ENCODE peak calls at places on chromosomes 16 and 17, in eight cellular contexts. J is testis, C is GM23248, D is aorta, I is ovary, T is psoas muscle, U is uterus, F is IMR-90. O is an unnamed sample. For H3K4me1, the result is how much of the 10 kb centered on the place peaks cover.

GRCh38 chr17:42629420-42630009 is 20.0 kb downstream of the TUBG1 start:
- DNase-seq in J (no peak), C (no peak), U (no peak), I (no peak), D (no peak), T (no peak), F (no peak), O (no peak)

GRCh38 chr17:68777243-68777855 is 176.2 kb upstream of the FAM20A start:
- DNase-seq in U (peak), T (peak), C (peak), F (peak), J (peak), D (peak), I (no peak), O (peak)

GRCh38 chr17:13199425-13199824 is 181.6 kb upstream of the ELAC2 start:
- DNase-seq in J (no peak), U (no peak), I (no peak), F (no peak), C (no peak), D (no peak), T (no peak), O (no peak)

GRCh38 chr17:83103200-83103937 is 24.0 kb downstream of the METRNL start:
- DNase-seq in J (peak), U (no peak), I (peak), C (peak), T (no peak), D (peak), F (peak), O (peak)

GRCh38 chr16:47142469-47143328 is 1.0 kb downstream of the NETO2 start:
- DNase-seq in C (peak), T (peak), D (peak), U (no peak), J (peak), F (peak), I (peak), O (peak)

GRCh38 chr17:71412803-71413202 is 708.0 kb upstream of the SOX9 start:
- DNase-seq in T (no peak), I (no peak), D (no peak), C (peak), F (peak), J (no peak), U (no peak), O (peak)

GRCh38 chr17:40024901-40025300 is 9.7 kb downstream of the CSF3 start:
- DNase-seq in C (peak), T (no peak), D (no peak), U (no peak), I (no peak), J (no peak), F (no peak), O (no peak)

GRCh38 chr17:39410279-39410678 is 8.9 kb upstream of the FBXL20 start:
- DNase-seq in C (no peak), F (no peak), I (no peak), U (no peak), T (no peak), J (no peak), D (no peak), O (no peak)

GRCh38 chr16:290015-290680 is 7.2 kb downstream of the PDIA2 start:
- DNase-seq in C (no peak), T (no peak), D (no peak), U (no peak), F (no peak), I (no peak), J (no peak), O (no peak)

GRCh38 chr17:58302919-58303551 is 22.3 kb upstream of the MPO start:
- DNase-seq in C (no peak), T (no peak), J (no peak), D (no peak), F (no peak), I (no peak), U (peak), O (no peak)

GRCh38 chr17:8606415-8606814 is 24.1 kb downstream of the MYH10 start:
- DNase-seq in I (no peak), J (no peak), U (no peak), C (peak), D (no peak), F (no peak), T (no peak), O (peak)

GRCh38 chr17:10360578-10360977 is 12.2 kb downstream of the MYH13 start:
- DNase-seq in U (no peak), F (peak), I (no peak), J (no peak), C (peak), T (no peak), D (no peak), O (no peak)

GRCh38 chr16:57677622-57678369 is 9.7 kb downstream of the ADGRG3 start:
- DNase-seq in T (no peak), J (no peak), D (no peak), C (no peak), U (no peak), F (no peak), I (no peak), O (no peak)

GRCh38 chr17:74150428-74151025 is 53.0 kb upstream of the RPL38 start:
- DNase-seq in C (no peak), U (no peak), D (no peak), I (no peak), T (no peak), J (no peak), F (no peak), O (no peak)

GRCh38 chr16:28062261-28063046 is 1.1 kb downstream of the GSG1L start:
- DNase-seq in U (no peak), J (no peak), T (no peak), D (no peak), C (no peak), I (no peak), F (no peak), O (no peak)

GRCh38 chr16:30633526-30633925 is 17.2 kb upstream of the PRR14 start:
- DNase-seq in U (no peak), D (no peak), C (no peak), F (no peak), T (no peak), J (no peak), I (no peak), O (no peak)

GRCh38 chr16:528111-529011 is 849 bp downstream of the CAPN15 start:
- DNase-seq in T (no peak), D (no peak), J (no peak), C (peak), I (peak), U (peak), F (peak), O (peak)

GRCh38 chr17:78609198-78609597 is 32.0 kb upstream of the DNAH17 start:
- DNase-seq in I (no peak), T (peak), C (no peak), F (no peak), J (no peak), U (no peak), D (peak), O (no peak)

GRCh38 chr17:3750926-3751325 is 27.2 kb downstream of the HASPIN start:
- DNase-seq in U (no peak), C (no peak), J (no peak), F (no peak), T (no peak), I (no peak), D (no peak), O (no peak)

GRCh38 chr16:59060212-59060611 is 326.1 kb upstream of the GOT2 start:
- DNase-seq in C (peak), I (no peak), J (no peak), F (peak), U (no peak), T (no peak), D (no peak), O (peak)

GRCh38 chr17:40695874-40696472 is 7.6 kb downstream of the KRT24 start:
- DNase-seq in T (no peak), U (no peak), I (no peak), J (no peak), D (no peak), C (no peak), F (no peak), O (no peak)

GRCh38 chr16:1913327-1914083 is 4.7 kb downstream of the HS3ST6 start:
- DNase-seq in F (no peak), T (no peak), I (no peak), U (no peak), J (no peak), D (no peak), C (no peak), O (no peak)

GRCh38 chr16:57570301-57571070 is 28.0 kb downstream of the ADGRG5 start:
- DNase-seq in F (no peak), D (no peak), U (no peak), T (no peak), C (no peak), J (no peak), I (no peak), O (no peak)

GRCh38 chr17:19770985-19771710 is 23.1 kb upstream of the ALDH3A1 start:
- DNase-seq in I (no peak), C (no peak), J (no peak), U (no peak), D (no peak), T (no peak), F (no peak), O (no peak)

GRCh38 chr17:38560503-38561318 is 45.0 kb downstream of the SRCIN1 start:
- DNase-seq in C (peak), F (peak), T (no peak), U (no peak), J (no peak), D (no peak), I (no peak), O (peak)

GRCh38 chr17:20896153-20896649 is 146.6 kb downstream of the USP22 start:
- DNase-seq in U (peak), D (peak), T (no peak), F (peak), I (peak), J (peak), C (peak), O (no peak)

GRCh38 chr17:9928601-9929341 is 23.7 kb upstream of the RCVRN start:
- DNase-seq in D (no peak), U (peak), I (no peak), J (no peak), F (peak), T (no peak), C (peak), O (peak)

GRCh38 chr17:29577778-29578211 is 9.3 kb downstream of the TP53I13 start:
- DNase-seq in T (peak), U (peak), C (peak), F (peak), D (peak), J (no peak), I (peak), O (no peak)

DNA sequence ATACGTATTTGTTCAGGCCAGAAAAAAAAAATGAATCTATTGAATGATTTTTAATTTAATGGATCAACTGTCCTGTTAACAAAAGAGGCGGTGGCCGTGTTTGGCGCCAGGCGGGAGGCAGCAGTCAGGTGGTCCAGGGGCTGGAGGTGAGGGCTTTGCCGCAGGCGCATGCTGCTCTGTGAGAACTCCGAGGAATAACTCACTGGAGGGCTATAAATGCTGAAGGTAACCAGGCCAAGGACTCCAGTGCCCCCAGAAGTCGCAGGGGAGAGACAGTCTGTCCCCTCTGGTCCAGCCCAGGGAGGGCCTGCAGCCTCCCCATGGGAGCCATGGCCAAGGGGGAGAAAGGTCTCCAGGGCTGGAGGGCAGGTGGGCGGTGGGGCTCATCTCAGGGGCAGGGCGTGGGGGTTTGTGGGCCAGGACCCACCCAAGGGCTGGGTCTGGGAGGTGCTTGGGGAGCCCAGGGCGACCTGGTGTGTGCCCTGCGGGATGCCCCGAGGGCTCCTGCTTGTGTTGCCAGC is 7.1 kb upstream of the BAHCC1 start:
- DNase-seq in T (no peak), I (peak), U (peak), D (no peak), C (no peak), F (no peak), J (no peak), O (no peak)
- H3K4me3 ChIP-seq in T (peak), I (no peak), U (no peak), D (no peak), C (peak), F (no peak), J (no peak), O (peak)

GRCh38 chr17:77438241-77439204 is 297.8 kb downstream of the SEC14L1 start:
- DNase-seq in J (no peak), U (no peak), F (no peak), T (no peak), I (no peak), D (no peak), C (no peak), O (no peak)
- H3K4me1 ChIP-seq in J (half or more), U (under half), F (half or more), T (half or more), I (under half), D (under half), C (under half), O (half or more)

GRCh38 chr17:81097134-81097942 is 62.4 kb downstream of the BAIAP2 start:
- DNase-seq in U (peak), F (peak), C (peak), D (peak), T (peak), I (peak), J (peak), O (peak)

GRCh38 chr17:81096741-81097133 is 61.8 kb downstream of the BAIAP2 start:
- DNase-seq in C (no peak), U (peak), F (no peak), T (no peak), D (no peak), J (no peak), I (no peak), O (no peak)

GRCh38 chr17:81099888-81100287 is 64.9 kb downstream of the BAIAP2 start:
- DNase-seq in F (no peak), U (no peak), I (no peak), C (no peak), J (no peak), D (no peak), T (no peak), O (no peak)

GRCh38 chr17:81095608-81095888 is 60.6 kb downstream of the BAIAP2 start:
- DNase-seq in T (no peak), I (no peak), C (no peak), F (no peak), D (no peak), U (no peak), J (no peak), O (no peak)

GRCh38 chr17:81097943-81098308 is 63.0 kb downstream of the BAIAP2 start:
- DNase-seq in U (no peak), D (peak), C (peak), T (peak), J (no peak), F (peak), I (no peak), O (peak)
- H3K4me3 ChIP-seq in U (peak), D (no peak), C (peak), T (peak), J (no peak), F (no peak), I (no peak), O (peak)

GRCh38 chr16:68270353-68270752 is 6.0 kb downstream of the SLC7A6 start:
- DNase-seq in U (no peak), T (no peak), D (no peak), F (no peak), I (no peak), J (no peak), C (no peak), O (no peak)
- H3K4me1 ChIP-seq in U (under half), T (half or more), D (under half), F (under half), I (under half), J (under half), C (under half), O (half or more)

GRCh38 chr17:34979153-34979552 is 1.2 kb upstream of the LIG3 start:
- DNase-seq in I (no peak), D (no peak), T (no peak), C (no peak), F (no peak), U (no peak), J (no peak), O (no peak)

GRCh38 chr17:34980353-34980680 is at the start of gene LIG3:
- DNase-seq in F (peak), U (peak), D (peak), T (peak), J (peak), I (peak), C (peak), O (peak)

GRCh38 chr17:34980681-34981537 is 597 bp downstream of the LIG3 start:
- DNase-seq in D (peak), U (peak), F (peak), J (peak), C (peak), I (no peak), T (peak), O (peak)

GRCh38 chr17:34981538-34982241 is 1.4 kb downstream of the LIG3 start:
- DNase-seq in U (no peak), J (no peak), I (no peak), C (peak), F (peak), D (no peak), T (no peak), O (peak)

DNA sequence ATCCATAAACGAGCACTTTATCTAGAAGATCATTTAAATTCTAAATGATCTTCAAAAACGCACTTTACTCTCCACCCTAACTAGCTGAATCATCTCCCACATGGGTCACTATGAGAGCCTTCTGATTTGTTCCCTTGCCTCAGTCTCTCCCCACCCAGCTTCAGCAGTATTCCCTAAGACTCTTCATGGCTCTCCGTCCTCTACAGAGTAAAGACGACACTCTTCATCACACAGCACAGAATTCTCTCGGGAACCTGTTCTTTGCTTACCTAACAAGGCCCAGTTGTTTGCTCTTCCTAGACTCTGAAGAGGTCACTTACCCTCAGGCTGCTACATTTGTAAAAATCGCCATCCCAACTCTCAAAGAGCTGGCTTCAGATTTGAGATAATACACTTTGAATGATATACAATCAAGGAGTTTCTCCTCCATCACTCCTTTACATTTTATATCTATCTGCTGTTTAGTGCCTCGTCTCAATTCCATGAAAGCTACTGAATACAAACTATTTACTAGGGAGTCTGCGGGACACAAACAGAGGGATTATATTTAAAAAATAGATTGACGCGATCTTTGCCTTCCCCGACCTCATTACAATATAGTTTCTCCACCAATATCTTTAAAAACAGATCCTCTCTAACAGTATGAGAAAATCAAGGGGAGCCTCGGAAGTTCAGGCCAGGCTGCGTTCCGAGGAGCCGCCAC is 511 bp upstream of the LIG3 start:
- DNase-seq in U (no peak), T (no peak), D (no peak), J (no peak), I (no peak), F (peak), C (peak), O (peak)
- H3K4me3 ChIP-seq in U (peak), T (peak), D (peak), J (peak), I (peak), F (peak), C (peak), O (peak)

DNA sequence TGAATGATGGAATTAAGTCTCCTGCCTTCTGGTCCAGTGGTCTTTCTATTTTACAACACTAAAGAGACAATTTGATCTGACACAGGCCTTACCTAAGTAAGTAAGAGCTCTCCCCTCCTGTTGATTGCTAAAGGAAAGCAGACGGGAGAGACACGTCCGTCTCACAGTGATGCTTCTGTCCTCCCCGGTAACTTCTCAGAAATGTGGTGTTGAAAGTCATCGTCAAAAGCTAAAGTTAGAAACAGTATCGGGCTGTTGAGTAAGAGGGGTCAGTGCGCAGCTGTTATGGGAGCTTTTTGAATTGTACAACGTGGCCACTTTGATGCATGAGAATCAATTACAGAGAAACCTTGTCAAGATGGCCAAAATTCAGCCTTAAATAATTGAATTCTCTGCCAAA is 1.9 kb upstream of the RBFOX1 start:
- DNase-seq in T (peak), D (no peak), F (no peak), I (no peak), C (no peak), J (no peak), U (no peak), O (no peak)
- H3K4me1 ChIP-seq in T (under half), D (under half), F (under half), I (under half), C (under half), J (under half), U (under half), O (under half)

DNA sequence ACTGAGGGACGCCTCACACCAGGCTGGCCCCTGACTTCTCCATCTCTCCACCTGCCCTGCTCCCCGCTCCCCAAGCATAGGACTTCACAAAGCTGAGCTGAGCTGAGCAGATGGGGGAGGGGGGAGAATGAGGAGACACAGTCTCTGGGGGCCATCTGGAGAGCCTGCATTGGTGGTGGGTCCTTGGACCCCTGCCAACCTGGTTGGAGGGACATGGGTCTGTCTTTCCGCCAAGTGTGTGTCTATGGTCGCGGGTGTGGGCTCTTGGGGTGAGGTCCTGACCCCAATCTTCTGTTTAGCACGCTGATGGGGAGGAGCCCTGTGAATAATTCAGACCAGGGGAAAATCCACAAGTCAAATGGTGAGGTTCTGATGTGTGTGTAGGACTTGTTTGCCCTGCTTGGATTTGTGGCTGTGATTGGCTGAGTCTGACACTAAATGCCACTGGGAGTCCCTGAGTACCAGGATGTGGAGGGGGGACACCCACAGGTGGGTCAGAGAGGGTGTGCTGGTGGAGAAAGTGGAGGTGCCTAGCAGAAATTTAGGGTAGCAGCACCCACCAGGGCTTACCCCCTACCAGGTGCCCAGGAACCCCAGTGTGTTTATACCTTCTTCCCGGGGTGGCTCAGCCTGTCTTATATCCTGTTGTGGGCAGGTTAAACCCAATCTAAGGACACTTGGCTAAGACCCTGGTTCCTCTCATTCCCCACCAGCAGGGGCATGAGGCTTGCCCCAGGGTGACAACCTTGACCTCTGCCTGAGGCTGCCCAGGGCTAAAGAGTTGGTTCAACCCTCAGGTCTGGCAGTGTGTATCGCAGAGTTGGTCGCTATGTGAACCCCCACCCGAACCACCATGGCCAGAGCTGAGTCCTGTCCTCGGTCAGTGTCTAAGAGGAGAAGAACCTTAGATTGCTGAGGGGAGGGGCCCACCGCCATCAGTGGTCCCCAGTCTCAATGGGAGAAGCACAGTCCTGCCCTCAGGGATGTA is 2.1 kb downstream of the FMNL1 start:
- DNase-seq in I (no peak), J (no peak), T (no peak), C (no peak), U (no peak), D (no peak), F (no peak), O (no peak)
- H3K4me3 ChIP-seq in I (no peak), J (no peak), T (peak), C (no peak), U (no peak), D (no peak), F (no peak), O (no peak)

O was measured in adipocyte.